ENCODE peak calls at places on chromosomes 16 and 17, in ten cellular contexts. One of them, this sample, is unnamed.

GRCh38 chr16:14366447-14366846 is 263.6 kb downstream of the PARN start:
- DNase-seq in GM23338: no peak
- DNase-seq in GM03348: no peak
- DNase-seq in activated CD4-positive, alpha-beta T cell treated with anti-CD3 and anti-CD28 coated beads for 24 hours: no peak
- DNase-seq in A172: no peak
- DNase-seq in activated naive CD4-positive, alpha-beta T cell treated with Interleukin-2 at 50 U/mL for 16 hours: no peak
- DNase-seq in activated CD8-positive, alpha-beta memory T cell treated with anti-CD3 and anti-CD28 coated beads for 1 hour: no peak
- DNase-seq in stimulated activated CD8-positive, alpha-beta memory T cell treated with anti-CD3 and anti-CD28 coated beads, Interleukin-2, amount 100 ng/mL, for 1 hour: no peak
- DNase-seq in AG10803: no peak
- DNase-seq in EL: no peak
- DNase-seq in this sample: no peak

GRCh38 chr17:34285304-34285792 is at the start of gene CCL11:
- DNase-seq in GM23338: no peak
- DNase-seq in GM03348: no peak
- DNase-seq in activated CD4-positive, alpha-beta T cell treated with anti-CD3 and anti-CD28 coated beads for 24 hours: no peak
- DNase-seq in A172: no peak
- DNase-seq in activated naive CD4-positive, alpha-beta T cell treated with Interleukin-2 at 50 U/mL for 16 hours: no peak
- DNase-seq in activated CD8-positive, alpha-beta memory T cell treated with anti-CD3 and anti-CD28 coated beads for 1 hour: no peak
- DNase-seq in stimulated activated CD8-positive, alpha-beta memory T cell treated with anti-CD3 and anti-CD28 coated beads, Interleukin-2, amount 100 ng/mL, for 1 hour: no peak
- DNase-seq in AG10803: peak; percentile 12
- DNase-seq in EL: no peak
- DNase-seq in this sample: no peak

GRCh38 chr17:45230787-45231480 is 9.2 kb downstream of the FMNL1 start:
- DNase-seq in GM23338: no peak
- DNase-seq in GM03348: peak; percentile 55
- DNase-seq in activated CD4-positive, alpha-beta T cell treated with anti-CD3 and anti-CD28 coated beads for 24 hours: no peak
- DNase-seq in A172: peak; percentile 84
- DNase-seq in activated naive CD4-positive, alpha-beta T cell treated with Interleukin-2 at 50 U/mL for 16 hours: no peak
- DNase-seq in activated CD8-positive, alpha-beta memory T cell treated with anti-CD3 and anti-CD28 coated beads for 1 hour: no peak
- DNase-seq in stimulated activated CD8-positive, alpha-beta memory T cell treated with anti-CD3 and anti-CD28 coated beads, Interleukin-2, amount 100 ng/mL, for 1 hour: no peak
- DNase-seq in AG10803: peak; percentile 36
- DNase-seq in EL: peak; percentile 48
- DNase-seq in this sample: no peak

GRCh38 chr16:84045001-84045817 is 2.6 kb upstream of the SLC38A8 start:
- DNase-seq in GM23338: no peak
- DNase-seq in GM03348: no peak
- DNase-seq in activated CD4-positive, alpha-beta T cell treated with anti-CD3 and anti-CD28 coated beads for 24 hours: no peak
- DNase-seq in A172: no peak
- DNase-seq in activated naive CD4-positive, alpha-beta T cell treated with Interleukin-2 at 50 U/mL for 16 hours: no peak
- DNase-seq in activated CD8-positive, alpha-beta memory T cell treated with anti-CD3 and anti-CD28 coated beads for 1 hour: no peak
- DNase-seq in stimulated activated CD8-positive, alpha-beta memory T cell treated with anti-CD3 and anti-CD28 coated beads, Interleukin-2, amount 100 ng/mL, for 1 hour: no peak
- DNase-seq in AG10803: no peak
- DNase-seq in EL: no peak
- DNase-seq in this sample: no peak

GRCh38 chr17:17305282-17305801 is 2.2 kb downstream of the NT5M start:
- DNase-seq in GM23338: no peak
- DNase-seq in GM03348: no peak
- DNase-seq in activated CD4-positive, alpha-beta T cell treated with anti-CD3 and anti-CD28 coated beads for 24 hours: no peak
- DNase-seq in A172: no peak
- DNase-seq in activated naive CD4-positive, alpha-beta T cell treated with Interleukin-2 at 50 U/mL for 16 hours: peak; percentile 34
- DNase-seq in activated CD8-positive, alpha-beta memory T cell treated with anti-CD3 and anti-CD28 coated beads for 1 hour: peak; percentile 27
- DNase-seq in stimulated activated CD8-positive, alpha-beta memory T cell treated with anti-CD3 and anti-CD28 coated beads, Interleukin-2, amount 100 ng/mL, for 1 hour: no peak
- DNase-seq in AG10803: no peak
- DNase-seq in EL: no peak
- DNase-seq in this sample: no peak

GRCh38 chr16:89512453-89512852 is 4.2 kb downstream of the SPG7 start:
- DNase-seq in GM23338: no peak
- DNase-seq in GM03348: no peak
- DNase-seq in activated CD4-positive, alpha-beta T cell treated with anti-CD3 and anti-CD28 coated beads for 24 hours: no peak
- DNase-seq in A172: no peak
- DNase-seq in activated naive CD4-positive, alpha-beta T cell treated with Interleukin-2 at 50 U/mL for 16 hours: no peak
- DNase-seq in activated CD8-positive, alpha-beta memory T cell treated with anti-CD3 and anti-CD28 coated beads for 1 hour: no peak
- DNase-seq in stimulated activated CD8-positive, alpha-beta memory T cell treated with anti-CD3 and anti-CD28 coated beads, Interleukin-2, amount 100 ng/mL, for 1 hour: no peak
- DNase-seq in AG10803: no peak
- DNase-seq in EL: no peak
- DNase-seq in this sample: no peak

GRCh38 chr17:45873728-45874127 is 20.6 kb upstream of the MAPT start:
- DNase-seq in GM23338: no peak
- DNase-seq in GM03348: no peak
- DNase-seq in activated CD4-positive, alpha-beta T cell treated with anti-CD3 and anti-CD28 coated beads for 24 hours: no peak
- DNase-seq in A172: no peak
- DNase-seq in activated naive CD4-positive, alpha-beta T cell treated with Interleukin-2 at 50 U/mL for 16 hours: peak; percentile 46
- DNase-seq in activated CD8-positive, alpha-beta memory T cell treated with anti-CD3 and anti-CD28 coated beads for 1 hour: no peak
- DNase-seq in stimulated activated CD8-positive, alpha-beta memory T cell treated with anti-CD3 and anti-CD28 coated beads, Interleukin-2, amount 100 ng/mL, for 1 hour: no peak
- DNase-seq in AG10803: no peak
- DNase-seq in EL: no peak
- DNase-seq in this sample: peak; percentile 64

GRCh38 chr17:54980372-54980771 is 11.8 kb downstream of the STXBP4 start:
- DNase-seq in GM23338: peak; percentile 11
- DNase-seq in GM03348: no peak
- DNase-seq in activated CD4-positive, alpha-beta T cell treated with anti-CD3 and anti-CD28 coated beads for 24 hours: no peak
- DNase-seq in A172: no peak
- DNase-seq in activated naive CD4-positive, alpha-beta T cell treated with Interleukin-2 at 50 U/mL for 16 hours: no peak
- DNase-seq in activated CD8-positive, alpha-beta memory T cell treated with anti-CD3 and anti-CD28 coated beads for 1 hour: no peak
- DNase-seq in stimulated activated CD8-positive, alpha-beta memory T cell treated with anti-CD3 and anti-CD28 coated beads, Interleukin-2, amount 100 ng/mL, for 1 hour: no peak
- DNase-seq in AG10803: no peak
- DNase-seq in EL: no peak
- DNase-seq in this sample: no peak

GRCh38 chr16:85348921-85349334 is 236.7 kb upstream of the CIBAR2 start:
- DNase-seq in GM23338: no peak
- DNase-seq in GM03348: no peak
- DNase-seq in activated CD4-positive, alpha-beta T cell treated with anti-CD3 and anti-CD28 coated beads for 24 hours: no peak
- DNase-seq in A172: no peak
- DNase-seq in activated naive CD4-positive, alpha-beta T cell treated with Interleukin-2 at 50 U/mL for 16 hours: no peak
- DNase-seq in activated CD8-positive, alpha-beta memory T cell treated with anti-CD3 and anti-CD28 coated beads for 1 hour: no peak
- DNase-seq in stimulated activated CD8-positive, alpha-beta memory T cell treated with anti-CD3 and anti-CD28 coated beads, Interleukin-2, amount 100 ng/mL, for 1 hour: no peak
- DNase-seq in AG10803: no peak
- DNase-seq in EL: no peak
- DNase-seq in this sample: no peak

GRCh38 chr16:88924834-88925539 is 52.0 kb downstream of the CBFA2T3 start:
- DNase-seq in GM23338: peak; percentile 64
- DNase-seq in GM03348: peak; percentile 90
- DNase-seq in activated CD4-positive, alpha-beta T cell treated with anti-CD3 and anti-CD28 coated beads for 24 hours: no peak
- DNase-seq in A172: peak; percentile 96
- DNase-seq in activated naive CD4-positive, alpha-beta T cell treated with Interleukin-2 at 50 U/mL for 16 hours: no peak
- DNase-seq in activated CD8-positive, alpha-beta memory T cell treated with anti-CD3 and anti-CD28 coated beads for 1 hour: no peak
- DNase-seq in stimulated activated CD8-positive, alpha-beta memory T cell treated with anti-CD3 and anti-CD28 coated beads, Interleukin-2, amount 100 ng/mL, for 1 hour: no peak
- DNase-seq in AG10803: peak; percentile 78
- DNase-seq in EL: peak; percentile 92
- DNase-seq in this sample: no peak